ENCODE peak calls at places on chromosome 2, in five cellular contexts. One of them, this sample, is unnamed.
A peak's percentile ranks its signal among the peaks of the same experiment; 100 is the strongest.

GRCh38 chr2:54724560-54725342 is 1.3 kb downstream of the EML6 start:
- DNase-seq in H1: no peak
- DNase-seq in adipocyte: peak; percentile 52
- DNase-seq in GM23248: peak; percentile 53
- DNase-seq in fibroblast of lung: peak; percentile 6
- DNase-seq in this sample: no peak

GRCh38 chr2:152611458-152612231 is 105.6 kb downstream of the PRPF40A start:
- DNase-seq in H1: no peak
- DNase-seq in adipocyte: peak; percentile 87
- DNase-seq in GM23248: peak; percentile 79
- DNase-seq in fibroblast of lung: peak; percentile 77
- DNase-seq in this sample: no peak

GRCh38 chr2:220894069-220894468 is 678.0 kb downstream of the EPHA4 start:
- DNase-seq in H1: no peak
- DNase-seq in adipocyte: peak; percentile 34
- DNase-seq in GM23248: peak; percentile 46
- DNase-seq in fibroblast of lung: peak; percentile 38
- DNase-seq in this sample: no peak

GRCh38 chr2:195304310-195304709 is 352.7 kb upstream of the SLC39A10 start:
- DNase-seq in H1: peak; percentile 13
- DNase-seq in adipocyte: no peak
- DNase-seq in GM23248: peak; percentile 7
- DNase-seq in fibroblast of lung: peak; percentile 11
- DNase-seq in this sample: no peak

GRCh38 chr2:148817210-148817708 is 57.8 kb upstream of the KIF5C start:
- DNase-seq in H1: no peak
- DNase-seq in adipocyte: peak; percentile 7
- DNase-seq in GM23248: no peak
- DNase-seq in fibroblast of lung: no peak
- DNase-seq in this sample: no peak

GRCh38 chr2:42961385-42961800 is 169.0 kb upstream of the HAAO start:
- DNase-seq in H1: no peak
- DNase-seq in adipocyte: no peak
- DNase-seq in GM23248: no peak
- DNase-seq in fibroblast of lung: peak; percentile 46
- DNase-seq in this sample: no peak

GRCh38 chr2:48589170-48589767 is 28.4 kb upstream of the GTF2A1L start:
- DNase-seq in H1: no peak
- DNase-seq in adipocyte: peak; percentile 77
- DNase-seq in GM23248: peak; percentile 66
- DNase-seq in fibroblast of lung: peak; percentile 35
- DNase-seq in this sample: no peak

GRCh38 chr2:15660491-15661294 is 69.0 kb downstream of the DDX1 start:
- DNase-seq in H1: no peak
- DNase-seq in adipocyte: no peak
- DNase-seq in GM23248: no peak
- DNase-seq in fibroblast of lung: no peak
- DNase-seq in this sample: no peak

GRCh38 chr2:144937899-144938298 is 418.0 kb upstream of the ZEB2 start:
- DNase-seq in H1: no peak
- DNase-seq in adipocyte: peak; percentile 65
- DNase-seq in GM23248: peak; percentile 69
- DNase-seq in fibroblast of lung: no peak
- DNase-seq in this sample: no peak

GRCh38 chr2:10951558-10952414 is 40.1 kb downstream of the KCNF1 start:
- DNase-seq in H1: no peak
- DNase-seq in adipocyte: no peak
- DNase-seq in GM23248: no peak
- DNase-seq in fibroblast of lung: no peak
- DNase-seq in this sample: no peak

GRCh38 chr2:142601794-142602193 is 275.7 kb upstream of the KYNU start:
- DNase-seq in H1: no peak
- DNase-seq in adipocyte: no peak
- DNase-seq in GM23248: no peak
- DNase-seq in fibroblast of lung: no peak
- DNase-seq in this sample: no peak

GRCh38 chr2:234044157-234044556 is 6.3 kb upstream of the SPP2 start:
- DNase-seq in H1: no peak
- DNase-seq in adipocyte: peak; percentile 51
- DNase-seq in GM23248: peak; percentile 75
- DNase-seq in fibroblast of lung: peak; percentile 95
- DNase-seq in this sample: no peak

GRCh38 chr2:218870984-218871344 is 9.7 kb upstream of the WNT10A start:
- DNase-seq in H1: no peak
- DNase-seq in adipocyte: no peak
- DNase-seq in GM23248: no peak
- DNase-seq in fibroblast of lung: no peak
- DNase-seq in this sample: no peak

GRCh38 chr2:41922177-41922576 is 125.6 kb upstream of the PKDCC start:
- DNase-seq in H1: no peak
- DNase-seq in adipocyte: no peak
- DNase-seq in GM23248: peak; percentile 45
- DNase-seq in fibroblast of lung: peak; percentile 17
- DNase-seq in this sample: no peak

GRCh38 chr2:147715807-147716206 is 129.0 kb upstream of the ACVR2A start:
- DNase-seq in H1: no peak
- DNase-seq in adipocyte: no peak
- DNase-seq in GM23248: peak; percentile 20
- DNase-seq in fibroblast of lung: peak; percentile 82
- DNase-seq in this sample: no peak

GRCh38 chr2:122168799-122169198 is 413.3 kb downstream of the TSN start:
- DNase-seq in H1: peak; percentile 13
- DNase-seq in adipocyte: no peak
- DNase-seq in GM23248: peak; percentile 23
- DNase-seq in fibroblast of lung: no peak
- DNase-seq in this sample: no peak

GRCh38 chr2:19329445-19329844 is 29.0 kb downstream of the OSR1 start:
- DNase-seq in H1: no peak
- DNase-seq in adipocyte: no peak
- DNase-seq in GM23248: no peak
- DNase-seq in fibroblast of lung: no peak
- DNase-seq in this sample: no peak

GRCh38 chr2:74527741-74528140 is 1.7 kb upstream of the DQX1 start:
- DNase-seq in H1: no peak
- DNase-seq in adipocyte: no peak
- DNase-seq in GM23248: no peak
- DNase-seq in fibroblast of lung: no peak
- DNase-seq in this sample: no peak

GRCh38 chr2:1750935-1751767 is 6.8 kb upstream of the PXDN start:
- DNase-seq in H1: peak; percentile 65
- DNase-seq in adipocyte: peak; percentile 92
- DNase-seq in GM23248: peak; percentile 92
- DNase-seq in fibroblast of lung: peak; percentile 87
- DNase-seq in this sample: no peak

GRCh38 chr2:160142472-160142871 is 57.6 kb downstream of the ITGB6 start:
- DNase-seq in H1: no peak
- DNase-seq in adipocyte: no peak
- DNase-seq in GM23248: no peak
- DNase-seq in fibroblast of lung: peak; percentile 38
- DNase-seq in this sample: no peak

GRCh38 chr2:167265004-167265403 is 376.7 kb downstream of the XIRP2 start:
- DNase-seq in H1: no peak
- DNase-seq in adipocyte: no peak
- DNase-seq in GM23248: no peak
- DNase-seq in fibroblast of lung: no peak
- DNase-seq in this sample: no peak

GRCh38 chr2:158715352-158715751 is 79.8 kb upstream of the DAPL1 start:
- DNase-seq in H1: no peak
- DNase-seq in adipocyte: no peak
- DNase-seq in GM23248: no peak
- DNase-seq in fibroblast of lung: no peak
- DNase-seq in this sample: no peak

GRCh38 chr2:239400000-239400831 is 604 bp downstream of the HDAC4 start:
- DNase-seq in H1: no peak
- DNase-seq in adipocyte: peak; percentile 54
- DNase-seq in GM23248: peak; percentile 58
- DNase-seq in fibroblast of lung: no peak
- DNase-seq in this sample: no peak

GRCh38 chr2:180225118-180225517 is 218.0 kb upstream of the CWC22 start:
- DNase-seq in H1: no peak
- DNase-seq in adipocyte: no peak
- DNase-seq in GM23248: no peak
- DNase-seq in fibroblast of lung: no peak
- DNase-seq in this sample: no peak

GRCh38 chr2:27264753-27265535 is 2.1 kb upstream of the SLC30A3 start:
- DNase-seq in H1: no peak
- DNase-seq in adipocyte: peak; percentile 65
- DNase-seq in GM23248: peak; percentile 63
- DNase-seq in fibroblast of lung: peak; percentile 29
- DNase-seq in this sample: no peak

GRCh38 chr2:225282858-225283693 is 116.4 kb upstream of the NYAP2 start:
- DNase-seq in H1: peak; percentile 10
- DNase-seq in adipocyte: peak; percentile 46
- DNase-seq in GM23248: peak; percentile 38
- DNase-seq in fibroblast of lung: peak; percentile 70
- DNase-seq in this sample: peak; percentile 22

GRCh38 chr2:137167651-137168050 is 402.3 kb downstream of the THSD7B start:
- DNase-seq in H1: no peak
- DNase-seq in adipocyte: no peak
- DNase-seq in GM23248: no peak
- DNase-seq in fibroblast of lung: no peak
- DNase-seq in this sample: no peak

DNA sequence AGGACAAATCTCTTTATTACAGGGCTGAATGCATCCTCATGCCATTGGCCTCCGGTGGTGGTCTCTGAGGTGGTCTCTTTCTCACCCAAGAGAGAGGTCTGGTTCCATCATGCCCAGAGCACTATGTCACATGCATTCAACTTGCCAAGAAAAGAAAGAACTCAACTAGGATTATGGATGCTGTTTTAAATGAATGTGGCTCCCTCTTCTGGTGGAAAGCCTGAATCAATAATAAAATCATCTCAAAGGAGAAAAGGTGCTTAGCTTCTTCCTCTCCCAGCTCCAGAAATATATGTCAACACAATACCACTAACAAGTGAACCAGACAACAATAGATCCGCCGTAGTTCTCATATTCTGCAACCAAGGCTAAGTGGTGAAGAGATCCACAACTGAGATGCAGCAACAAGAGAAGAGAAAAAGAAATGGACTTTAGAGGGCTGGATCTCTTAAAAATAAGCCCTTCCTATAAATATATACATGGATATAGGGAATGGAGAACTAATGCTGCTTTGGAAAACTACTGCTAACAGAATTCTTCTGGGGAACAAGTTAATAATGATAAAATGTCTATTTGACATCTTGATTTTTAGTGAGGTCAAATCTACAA is 396.8 kb downstream of the NCKAP5 start:
- DNase-seq in H1: no peak
- DNase-seq in adipocyte: peak; percentile 82
- DNase-seq in GM23248: peak; percentile 71
- DNase-seq in fibroblast of lung: peak; percentile 60
- DNase-seq in this sample: peak; percentile 93
- H3K4me3 ChIP-seq in H1: no peak overlapping the region
- H3K4me3 ChIP-seq in adipocyte: no peak overlapping the region
- H3K4me3 ChIP-seq in GM23248: no peak overlapping the region
- H3K4me3 ChIP-seq in fibroblast of lung: no peak overlapping the region
- H3K4me3 ChIP-seq in this sample: no peak overlapping the region

GRCh38 chr2:39548971-39549370 is 111.9 kb upstream of the MAP4K3 start:
- DNase-seq in H1: no peak
- DNase-seq in adipocyte: no peak
- DNase-seq in GM23248: no peak
- DNase-seq in fibroblast of lung: no peak
- DNase-seq in this sample: no peak
- H3K36me3 ChIP-seq in H1: no peaks in the 10 kb centered on the region
- H3K36me3 ChIP-seq in adipocyte: no peaks in the 10 kb centered on the region
- H3K36me3 ChIP-seq in GM23248: peaks cover 3% of the 10 kb centered on the region
- H3K36me3 ChIP-seq in fibroblast of lung: no peaks in the 10 kb centered on the region
- H3K36me3 ChIP-seq in this sample: no peaks in the 10 kb centered on the region

DNA sequence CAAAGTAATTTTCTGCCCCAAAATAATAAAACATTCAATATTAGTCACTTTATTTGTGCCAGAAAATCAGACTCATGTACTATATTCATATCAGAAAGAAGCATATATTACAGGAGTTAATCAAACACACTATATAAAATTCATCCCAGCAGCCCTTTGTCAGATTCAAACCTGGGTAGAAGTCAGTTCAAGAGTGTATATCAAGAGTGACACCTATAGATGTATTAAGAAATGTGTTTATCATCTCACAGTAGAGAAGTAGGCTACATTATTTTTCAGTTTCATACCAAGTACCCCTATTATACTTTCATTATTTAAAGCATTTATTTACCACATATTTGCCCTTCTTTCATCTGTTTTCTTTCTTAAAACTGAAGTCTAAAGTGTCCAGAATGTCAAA is 193.2 kb upstream of the DDX18 start:
- DNase-seq in H1: no peak
- DNase-seq in adipocyte: no peak
- DNase-seq in GM23248: no peak
- DNase-seq in fibroblast of lung: no peak
- DNase-seq in this sample: no peak
- H3K9ac ChIP-seq in H1: no peak overlapping the region
- H3K9ac ChIP-seq in adipocyte: no peak overlapping the region
- H3K9ac ChIP-seq in GM23248: no peak overlapping the region
- H3K9ac ChIP-seq in fibroblast of lung: no peak overlapping the region
- H3K9ac ChIP-seq in this sample: peak overlapping the region; percentile 89

GRCh38 chr2:24491626-24492282 is 700 bp downstream of the NCOA1 start:
- DNase-seq in H1: no peak
- DNase-seq in adipocyte: peak; percentile 66
- DNase-seq in GM23248: peak; percentile 60
- DNase-seq in fibroblast of lung: peak; percentile 32
- DNase-seq in this sample: no peak

GRCh38 chr2:24489465-24489864 is 1.6 kb upstream of the NCOA1 start:
- DNase-seq in H1: no peak
- DNase-seq in adipocyte: no peak
- DNase-seq in GM23248: no peak
- DNase-seq in fibroblast of lung: no peak
- DNase-seq in this sample: no peak

GRCh38 chr2:24490674-24491625 is at the start of gene NCOA1:
- DNase-seq in H1: peak; percentile 61
- DNase-seq in adipocyte: peak; percentile 95
- DNase-seq in GM23248: peak; percentile 96
- DNase-seq in fibroblast of lung: peak; percentile 88
- DNase-seq in this sample: no peak

GRCh38 chr2:24492283-24493272 is 1.5 kb downstream of the NCOA1 start:
- DNase-seq in H1: no peak
- DNase-seq in adipocyte: peak; percentile 50
- DNase-seq in GM23248: peak; percentile 45
- DNase-seq in fibroblast of lung: peak; percentile 35
- DNase-seq in this sample: no peak

DNA sequence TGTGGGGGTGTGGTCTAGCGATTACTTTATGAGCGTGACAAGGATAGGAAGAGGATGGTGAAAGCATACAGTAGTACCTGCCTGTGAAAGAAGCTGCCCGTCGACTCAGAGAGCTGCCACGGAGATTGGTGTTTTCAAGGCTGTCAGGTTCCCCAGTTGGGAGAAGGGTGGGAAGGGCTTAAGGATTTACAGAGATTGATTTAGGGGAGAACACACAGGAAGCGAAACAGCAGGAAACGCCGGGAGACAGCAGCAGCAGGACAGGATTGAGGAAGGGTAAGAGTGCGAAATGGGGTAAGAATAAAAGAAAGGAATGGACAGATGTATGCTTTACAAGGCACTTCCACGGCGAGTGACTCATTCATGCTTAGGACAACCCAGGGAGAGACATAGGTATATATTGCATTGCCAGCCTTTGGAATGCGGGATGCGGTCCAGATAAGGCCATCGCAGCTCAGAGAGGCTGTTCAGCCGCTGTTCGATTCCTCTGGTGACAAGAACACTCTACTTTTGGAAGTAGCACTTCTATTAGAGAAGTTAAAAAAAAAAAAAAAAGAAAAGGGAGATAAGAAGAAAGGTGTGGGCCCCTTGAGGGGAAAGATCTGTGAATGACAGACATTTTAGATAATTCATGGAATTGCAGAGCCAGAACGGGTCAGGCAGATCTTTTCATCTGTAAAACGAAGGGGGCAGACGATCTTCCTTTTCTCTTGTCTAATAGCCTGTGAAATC is 946 bp upstream of the NCOA1 start:
- DNase-seq in H1: no peak
- DNase-seq in adipocyte: peak; percentile 46
- DNase-seq in GM23248: peak; percentile 62
- DNase-seq in fibroblast of lung: peak; percentile 46
- DNase-seq in this sample: no peak
- H3K4me3 ChIP-seq in H1: peak overlapping the region; percentile 59
- H3K4me3 ChIP-seq in adipocyte: peak overlapping the region; percentile 77
- H3K4me3 ChIP-seq in GM23248: peak overlapping the region; percentile 70
- H3K4me3 ChIP-seq in fibroblast of lung: peak overlapping the region; percentile 37
- H3K4me3 ChIP-seq in this sample: peak overlapping the region; percentile 84

This sample was measured in SK-N-MC.